ENCODE peak calls at places on chromosome 2, in four cellular contexts. One of them, this sample, is unnamed. For H3K27me3, the result is how much of the 10 kb centered on the place peaks cover.

GRCh38 chr2:1569879-1570450 is 156.7 kb downstream of the TPO start:
- DNase-seq in prostate gland: no peak
- DNase-seq in SJCRH30: no peak
- DNase-seq in right cardiac atrium: no peak
- DNase-seq in this sample: no peak

GRCh38 chr2:105538840-105539239 is 140.0 kb upstream of the FHL2 start:
- DNase-seq in prostate gland: no peak
- DNase-seq in SJCRH30: no peak
- DNase-seq in right cardiac atrium: no peak
- DNase-seq in this sample: no peak

GRCh38 chr2:74712223-74713053 is 58.4 kb downstream of the SEMA4F start:
- DNase-seq in prostate gland: no peak
- DNase-seq in SJCRH30: no peak
- DNase-seq in right cardiac atrium: no peak
- DNase-seq in this sample: no peak

GRCh38 chr2:127103243-127104165 is 3.5 kb downstream of the BIN1 start:
- DNase-seq in prostate gland: no peak
- DNase-seq in SJCRH30: peak
- DNase-seq in right cardiac atrium: peak
- DNase-seq in this sample: no peak

GRCh38 chr2:186422226-186422625 is 63.8 kb upstream of the ZC3H15 start:
- DNase-seq in prostate gland: no peak
- DNase-seq in SJCRH30: no peak
- DNase-seq in right cardiac atrium: peak
- DNase-seq in this sample: no peak

GRCh38 chr2:46381871-46382270 is 84.7 kb downstream of the EPAS1 start:
- DNase-seq in prostate gland: no peak
- DNase-seq in SJCRH30: no peak
- DNase-seq in right cardiac atrium: no peak
- DNase-seq in this sample: no peak

GRCh38 chr2:68385232-68385906 is 20.3 kb downstream of the PLEK start:
- DNase-seq in prostate gland: no peak
- DNase-seq in SJCRH30: no peak
- DNase-seq in right cardiac atrium: no peak
- DNase-seq in this sample: no peak

GRCh38 chr2:222862068-222862914 is 1.5 kb downstream of the ACSL3 start:
- DNase-seq in prostate gland: peak
- DNase-seq in SJCRH30: peak
- DNase-seq in right cardiac atrium: no peak
- DNase-seq in this sample: peak

GRCh38 chr2:42110974-42111322 is 58.2 kb upstream of the EML4 start:
- DNase-seq in prostate gland: no peak
- DNase-seq in SJCRH30: no peak
- DNase-seq in right cardiac atrium: no peak
- DNase-seq in this sample: no peak
- H3K27ac ChIP-seq in prostate gland: no peak
- H3K27ac ChIP-seq in SJCRH30: no peak
- H3K27ac ChIP-seq in right cardiac atrium: no peak
- H3K27ac ChIP-seq in this sample: peak

GRCh38 chr2:231059756-231060155 is 3.1 kb downstream of the PSMD1 start:
- DNase-seq in prostate gland: no peak
- DNase-seq in SJCRH30: no peak
- DNase-seq in right cardiac atrium: no peak
- DNase-seq in this sample: no peak
- H3K4me3 ChIP-seq in prostate gland: no peak
- H3K4me3 ChIP-seq in SJCRH30: no peak
- H3K4me3 ChIP-seq in right cardiac atrium: no peak
- H3K4me3 ChIP-seq in this sample: no peak

DNA sequence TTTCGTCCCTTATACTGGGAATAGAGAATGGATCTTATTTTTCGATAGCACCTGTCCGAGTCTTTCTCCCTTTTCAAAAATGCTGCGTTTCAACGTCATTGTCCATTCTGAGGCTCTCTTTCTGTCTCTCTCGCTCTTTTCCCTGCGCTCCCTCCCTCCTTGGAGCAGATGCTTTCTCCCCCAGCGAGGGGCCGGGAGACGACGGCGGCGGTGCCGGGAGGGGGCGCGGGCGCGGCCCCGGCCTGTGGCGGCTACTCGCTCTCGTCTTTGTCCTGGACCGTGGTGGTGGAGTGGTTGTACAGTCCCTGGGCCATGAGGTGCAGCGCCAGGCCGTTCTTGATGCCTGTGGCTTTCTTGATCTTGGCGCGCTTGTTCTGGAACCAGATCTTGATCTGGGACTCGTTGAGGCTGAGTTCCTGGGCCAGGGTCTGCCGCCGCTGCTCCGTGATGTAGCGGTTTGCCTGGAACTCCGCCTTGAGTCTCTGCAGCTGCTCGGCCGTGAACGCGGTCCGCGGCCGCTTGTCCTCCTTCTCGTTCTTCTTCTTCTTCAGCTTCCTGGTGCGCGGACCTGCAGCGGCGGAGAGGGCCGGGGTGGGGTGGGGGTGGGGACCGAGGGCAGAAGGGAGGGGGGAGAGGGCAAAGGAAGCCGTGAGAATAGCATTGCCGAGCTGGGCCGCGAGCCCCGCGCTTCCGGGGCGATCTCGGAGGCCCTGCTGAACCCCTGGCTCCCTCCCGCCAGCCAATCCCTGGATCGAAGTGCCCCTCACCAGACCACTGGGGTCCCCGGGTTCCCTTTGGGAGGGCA is 4.6 kb downstream of the EN1 start:
- DNase-seq in prostate gland: no peak
- DNase-seq in SJCRH30: no peak
- DNase-seq in right cardiac atrium: no peak
- DNase-seq in this sample: peak
- H3K27me3 ChIP-seq in prostate gland: half or more
- H3K27me3 ChIP-seq in SJCRH30: under half
- H3K27me3 ChIP-seq in right cardiac atrium: under half
- H3K27me3 ChIP-seq in this sample: half or more

DNA sequence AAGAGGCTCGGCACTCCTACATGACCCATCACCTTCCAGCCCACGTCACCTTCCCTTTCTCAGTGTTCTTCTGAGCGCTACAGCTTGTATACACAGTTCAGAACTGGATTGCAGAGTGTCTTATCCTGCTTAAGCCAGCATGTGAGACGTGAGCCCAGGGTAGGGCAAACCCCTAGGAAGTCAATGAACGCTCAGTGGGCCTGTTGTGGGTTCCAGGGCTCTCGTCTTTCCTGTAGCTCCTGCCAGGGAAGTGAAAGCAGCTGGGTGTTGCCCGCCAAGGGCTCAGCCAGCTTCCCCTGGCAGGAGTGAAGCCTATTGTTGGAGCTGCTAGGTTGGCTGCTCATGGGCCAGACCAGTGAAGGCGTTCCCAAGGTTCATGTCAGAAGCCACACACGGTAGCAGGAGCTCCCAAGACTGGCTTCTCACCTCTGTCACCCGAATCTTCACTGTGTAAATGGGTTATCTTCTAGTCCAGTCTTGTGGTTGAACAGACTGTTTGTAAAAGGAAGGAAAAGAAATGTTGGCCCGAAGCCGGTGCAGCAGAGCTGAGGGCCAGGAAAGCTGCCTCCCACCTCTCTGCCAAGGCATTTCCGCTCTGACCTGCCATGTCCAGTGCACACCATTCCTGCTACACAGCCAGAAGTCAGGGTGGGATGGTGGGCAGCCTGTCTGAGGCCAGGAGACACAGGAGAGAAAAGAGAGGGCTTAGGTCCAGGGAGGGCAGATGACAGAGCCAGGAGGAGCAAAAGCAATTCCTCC is 69.6 kb upstream of the RMDN2 start:
- DNase-seq in prostate gland: peak
- DNase-seq in SJCRH30: no peak
- DNase-seq in right cardiac atrium: peak
- DNase-seq in this sample: peak
- H3K27ac ChIP-seq in prostate gland: peak
- H3K27ac ChIP-seq in SJCRH30: no peak
- H3K27ac ChIP-seq in right cardiac atrium: peak
- H3K27ac ChIP-seq in this sample: no peak

GRCh38 chr2:217789736-217790181 is 213.0 kb downstream of the TNS1 start:
- DNase-seq in prostate gland: no peak
- DNase-seq in SJCRH30: no peak
- DNase-seq in right cardiac atrium: peak
- DNase-seq in this sample: no peak
- H3K4me3 ChIP-seq in prostate gland: no peak
- H3K4me3 ChIP-seq in SJCRH30: no peak
- H3K4me3 ChIP-seq in right cardiac atrium: no peak
- H3K4me3 ChIP-seq in this sample: no peak

GRCh38 chr2:56183643-56184499 is at the start of gene CCDC85A:
- DNase-seq in prostate gland: peak
- DNase-seq in SJCRH30: peak
- DNase-seq in right cardiac atrium: peak
- DNase-seq in this sample: peak

GRCh38 chr2:56184500-56184996 is 758 bp downstream of the CCDC85A start:
- DNase-seq in prostate gland: peak
- DNase-seq in SJCRH30: no peak
- DNase-seq in right cardiac atrium: peak
- DNase-seq in this sample: peak

GRCh38 chr2:56185101-56185581 is 1.4 kb downstream of the CCDC85A start:
- DNase-seq in prostate gland: peak
- DNase-seq in SJCRH30: no peak
- DNase-seq in right cardiac atrium: peak
- DNase-seq in this sample: peak

GRCh38 chr2:56182420-56182819 is 1.4 kb upstream of the CCDC85A start:
- DNase-seq in prostate gland: no peak
- DNase-seq in SJCRH30: no peak
- DNase-seq in right cardiac atrium: no peak
- DNase-seq in this sample: no peak

DNA sequence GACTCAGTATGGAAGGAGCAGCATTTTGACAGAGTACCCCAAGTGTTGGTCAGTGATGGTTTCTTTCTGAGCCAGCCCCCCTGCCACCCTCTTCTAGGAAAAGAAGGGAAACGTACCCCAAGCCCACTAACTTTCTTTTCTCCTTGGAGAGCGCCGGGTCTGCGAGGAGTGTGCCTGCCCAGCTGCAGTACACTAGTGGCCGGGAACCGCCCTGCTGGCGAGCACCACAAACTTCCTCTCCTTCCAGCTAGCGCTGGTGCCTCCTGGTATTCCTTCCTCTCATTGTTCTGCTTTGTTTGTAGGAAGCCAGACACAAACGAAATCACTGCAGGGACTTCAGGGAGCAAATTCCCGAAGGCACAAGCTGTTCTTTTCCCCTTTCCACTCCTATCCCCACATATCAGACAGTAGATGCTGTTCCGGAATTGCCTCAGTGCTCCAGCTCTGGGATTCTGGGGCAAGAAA is 1.8 kb downstream of the CCDC85A start:
- DNase-seq in prostate gland: peak
- DNase-seq in SJCRH30: no peak
- DNase-seq in right cardiac atrium: peak
- DNase-seq in this sample: peak
- H3K27me3 ChIP-seq in prostate gland: under half
- H3K27me3 ChIP-seq in SJCRH30: under half
- H3K27me3 ChIP-seq in right cardiac atrium: under half
- H3K27me3 ChIP-seq in this sample: half or more

GRCh38 chr2:152200562-152201465 is 25.3 kb upstream of the STAM2 start:
- DNase-seq in prostate gland: peak
- DNase-seq in SJCRH30: peak
- DNase-seq in right cardiac atrium: peak
- DNase-seq in this sample: peak
- H3K27ac ChIP-seq in prostate gland: no peak
- H3K27ac ChIP-seq in SJCRH30: no peak
- H3K27ac ChIP-seq in right cardiac atrium: no peak
- H3K27ac ChIP-seq in this sample: no peak

DNA sequence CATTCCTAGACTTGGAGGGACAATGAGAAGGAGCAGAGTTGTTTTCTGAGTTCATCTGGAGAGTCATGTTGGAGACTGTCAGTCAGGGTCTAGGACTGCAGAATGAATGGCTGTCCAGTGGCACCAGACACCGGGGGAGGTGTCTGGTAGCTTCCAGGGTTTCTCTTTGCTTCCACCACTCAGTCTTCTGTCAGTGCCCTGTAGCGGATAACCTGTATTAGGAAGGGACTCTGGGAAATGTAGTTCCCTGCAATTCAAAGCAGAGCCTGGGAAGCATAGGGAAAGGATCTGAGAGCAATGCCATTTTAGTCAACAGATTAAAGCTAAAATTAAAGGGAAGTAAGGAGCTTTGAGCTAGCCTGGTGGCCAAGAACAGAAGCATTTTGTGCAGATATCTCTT is 257.9 kb downstream of the THSD7B start:
- DNase-seq in prostate gland: no peak
- DNase-seq in SJCRH30: no peak
- DNase-seq in right cardiac atrium: no peak
- DNase-seq in this sample: no peak
- H3K4me3 ChIP-seq in prostate gland: no peak
- H3K4me3 ChIP-seq in SJCRH30: no peak
- H3K4me3 ChIP-seq in right cardiac atrium: no peak
- H3K4me3 ChIP-seq in this sample: no peak

GRCh38 chr2:120422761-120423160 is 76.8 kb downstream of the INHBB start:
- DNase-seq in prostate gland: no peak
- DNase-seq in SJCRH30: no peak
- DNase-seq in right cardiac atrium: no peak
- DNase-seq in this sample: no peak
- H3K27me3 ChIP-seq in prostate gland: under half
- H3K27me3 ChIP-seq in SJCRH30: under half
- H3K27me3 ChIP-seq in right cardiac atrium: under half
- H3K27me3 ChIP-seq in this sample: under half